ENCODE peak calls at places on chromosomes 1 and 21, in eight cellular contexts. Q, E, H, M, C, T, O and R are unnamed samples.

GRCh38 chr21:17789085-17789484 is 30.1 kb downstream of the C21orf91 start:
- DNase-seq in Q (no peak), E (no peak), H (no peak), M (no peak), C (no peak), T (no peak), O (no peak), R (no peak)

GRCh38 chr1:47330212-47330611 is 3.4 kb upstream of the CMPK1 start:
- DNase-seq in Q (no peak), E (no peak), H (no peak), M (no peak), C (no peak), T (no peak), O (no peak), R (no peak)

GRCh38 chr1:206700445-206701036 is 15.8 kb downstream of the MAPKAPK2 start:
- DNase-seq in Q (no peak), E (no peak), H (no peak), M (no peak), C (no peak), T (no peak), O (no peak), R (no peak)

GRCh38 chr21:34928637-34929036 is 120.5 kb downstream of the RUNX1 start:
- DNase-seq in Q (no peak), E (no peak), H (no peak), M (no peak), C (no peak), T (no peak), O (no peak), R (no peak)

GRCh38 chr1:199612976-199613774 is 414.3 kb upstream of the NR5A2 start:
- DNase-seq in Q (no peak), E (no peak), H (no peak), M (no peak), C (no peak), T (no peak), O (no peak), R (peak)

GRCh38 chr1:183610053-183610452 is 19.8 kb upstream of the NCF2 start:
- DNase-seq in Q (no peak), E (peak), H (no peak), M (no peak), C (no peak), T (no peak), O (no peak), R (peak)

GRCh38 chr1:210373878-210374599 is 45.3 kb downstream of the HHAT start:
- DNase-seq in Q (no peak), E (peak), H (peak), M (no peak), C (peak), T (no peak), O (no peak), R (peak)

GRCh38 chr1:211564084-211564483 is 14.9 kb downstream of the SLC30A1 start:
- DNase-seq in Q (peak), E (no peak), H (no peak), M (no peak), C (no peak), T (no peak), O (no peak), R (no peak)

GRCh38 chr1:64246294-64246917 is 43.0 kb downstream of the UBE2U start:
- DNase-seq in Q (no peak), E (peak), H (no peak), M (no peak), C (no peak), T (no peak), O (no peak), R (no peak)

GRCh38 chr1:43152866-43153265 is 19.2 kb downstream of the EBNA1BP2 start:
- DNase-seq in Q (no peak), E (no peak), H (no peak), M (no peak), C (no peak), T (no peak), O (no peak), R (no peak)

GRCh38 chr1:8879348-8880067 is 1.0 kb upstream of the ENO1 start:
- DNase-seq in Q (no peak), E (no peak), H (no peak), M (no peak), C (no peak), T (no peak), O (no peak), R (no peak)

GRCh38 chr21:17003221-17003620 is 509.6 kb upstream of the CXADR start:
- DNase-seq in Q (no peak), E (no peak), H (no peak), M (no peak), C (no peak), T (no peak), O (no peak), R (no peak)

GRCh38 chr1:60065199-60065598 is 8.4 kb downstream of the C1orf87 start:
- DNase-seq in Q (no peak), E (no peak), H (no peak), M (no peak), C (no peak), T (no peak), O (no peak), R (no peak)

GRCh38 chr1:232127190-232127589 is 500.6 kb downstream of the DISC1 start:
- DNase-seq in Q (no peak), E (no peak), H (no peak), M (no peak), C (no peak), T (no peak), O (no peak), R (no peak)

GRCh38 chr21:32364801-32365200 is 28.0 kb downstream of the URB1 start:
- DNase-seq in Q (no peak), E (no peak), H (no peak), M (no peak), C (no peak), T (no peak), O (no peak), R (no peak)

GRCh38 chr1:225476538-225476988 is 48.7 kb upstream of the LBR start:
- DNase-seq in Q (peak), E (no peak), H (no peak), M (no peak), C (no peak), T (no peak), O (no peak), R (no peak)

GRCh38 chr1:170598618-170599017 is 65.3 kb upstream of the PRRX1 start:
- DNase-seq in Q (no peak), E (no peak), H (no peak), M (no peak), C (no peak), T (no peak), O (no peak), R (no peak)

GRCh38 chr1:93607814-93608187 is 73.8 kb downstream of the BCAR3 start:
- DNase-seq in Q (peak), E (no peak), H (no peak), M (no peak), C (no peak), T (no peak), O (no peak), R (no peak)

GRCh38 chr21:42567181-42567560 is 53.5 kb downstream of the SLC37A1 start:
- DNase-seq in Q (no peak), E (no peak), H (peak), M (peak), C (peak), T (peak), O (no peak), R (no peak)

GRCh38 chr1:37471345-37472231 is 2.8 kb upstream of the ZC3H12A start:
- DNase-seq in Q (peak), E (peak), H (peak), M (peak), C (peak), T (peak), O (peak), R (peak)

GRCh38 chr1:67614511-67614934 is 70.5 kb upstream of the GADD45A start:
- DNase-seq in Q (peak), E (no peak), H (no peak), M (no peak), C (no peak), T (no peak), O (no peak), R (no peak)

GRCh38 chr1:219568728-219569127 is 44.2 kb downstream of the ZC3H11B start:
- DNase-seq in Q (no peak), E (no peak), H (no peak), M (no peak), C (no peak), T (no peak), O (no peak), R (no peak)

GRCh38 chr1:16420719-16421118 is 16.5 kb downstream of the SPATA21 start:
- DNase-seq in Q (no peak), E (no peak), H (no peak), M (no peak), C (no peak), T (peak), O (no peak), R (no peak)

GRCh38 chr1:10361515-10361914 is 37.3 kb upstream of the PGD start:
- DNase-seq in Q (no peak), E (no peak), H (no peak), M (no peak), C (no peak), T (no peak), O (no peak), R (no peak)

GRCh38 chr1:19083081-19083480 is 126.6 kb upstream of the IFFO2 start:
- DNase-seq in Q (peak), E (peak), H (no peak), M (no peak), C (no peak), T (no peak), O (no peak), R (no peak)

GRCh38 chr1:1021010-1021845 is 1.3 kb downstream of the AGRN start:
- DNase-seq in Q (no peak), E (peak), H (no peak), M (peak), C (peak), T (no peak), O (peak), R (peak)

GRCh38 chr1:119007343-119007671 is 19.2 kb upstream of the TBX15 start:
- DNase-seq in Q (peak), E (no peak), H (no peak), M (no peak), C (no peak), T (peak), O (no peak), R (no peak)

GRCh38 chr21:37700641-37701202 is 215.5 kb downstream of the KCNJ6 start:
- DNase-seq in Q (no peak), E (peak), H (no peak), M (no peak), C (no peak), T (no peak), O (no peak), R (peak)

GRCh38 chr21:32143222-32143939 is 135.5 kb downstream of the MIS18A start:
- DNase-seq in Q (no peak), E (no peak), H (no peak), M (peak), C (no peak), T (no peak), O (peak), R (no peak)

GRCh38 chr1:46616277-46617107 is at the start of gene MOB3C:
- DNase-seq in Q (peak), E (peak), H (peak), M (peak), C (peak), T (peak), O (peak), R (peak)

GRCh38 chr1:181620183-181620582 is 136.9 kb downstream of the CACNA1E start:
- DNase-seq in Q (no peak), E (no peak), H (no peak), M (no peak), C (no peak), T (no peak), O (no peak), R (no peak)

GRCh38 chr21:36697473-36698159 is 1.3 kb upstream of the SIM2 start:
- DNase-seq in Q (no peak), E (no peak), H (no peak), M (no peak), C (no peak), T (no peak), O (no peak), R (no peak)

GRCh38 chr1:115976900-115977480 is 677 bp downstream of the SLC22A15 start:
- DNase-seq in Q (no peak), E (no peak), H (no peak), M (no peak), C (no peak), T (peak), O (no peak), R (no peak)

GRCh38 chr1:93467606-93468005 is 19.7 kb downstream of the FNBP1L start:
- DNase-seq in Q (no peak), E (no peak), H (no peak), M (no peak), C (no peak), T (no peak), O (no peak), R (no peak)

GRCh38 chr1:116123837-116124533 is 12.8 kb downstream of the MAB21L3 start:
- DNase-seq in Q (no peak), E (no peak), H (no peak), M (no peak), C (no peak), T (no peak), O (no peak), R (no peak)

GRCh38 chr1:201870397-201870796 is 18.3 kb upstream of the SHISA4 start:
- DNase-seq in Q (no peak), E (no peak), H (no peak), M (no peak), C (no peak), T (no peak), O (no peak), R (no peak)

GRCh38 chr21:46252840-46253239 is 24.3 kb upstream of the LSS start:
- DNase-seq in Q (no peak), E (no peak), H (no peak), M (no peak), C (no peak), T (no peak), O (no peak), R (no peak)

GRCh38 chr21:46255166-46255565 is 26.6 kb upstream of the LSS start:
- DNase-seq in Q (peak), E (no peak), H (no peak), M (no peak), C (no peak), T (no peak), O (no peak), R (no peak)

GRCh38 chr21:46254208-46254975 is 25.8 kb upstream of the LSS start:
- DNase-seq in Q (no peak), E (no peak), H (no peak), M (no peak), C (no peak), T (no peak), O (no peak), R (no peak)

GRCh38 chr21:46255758-46256337 is 27.3 kb upstream of the LSS start:
- DNase-seq in Q (peak), E (no peak), H (no peak), M (no peak), C (no peak), T (no peak), O (no peak), R (no peak)

GRCh38 chr21:46253610-46254124 is 25.1 kb upstream of the LSS start:
- DNase-seq in Q (no peak), E (peak), H (no peak), M (no peak), C (no peak), T (no peak), O (no peak), R (no peak)
- TF ChIP-seq POLR2A in Q (no peak), E (no peak), H (no peak), M (no peak), C (no peak), T (no peak), O (no peak), R (no peak)

DNA sequence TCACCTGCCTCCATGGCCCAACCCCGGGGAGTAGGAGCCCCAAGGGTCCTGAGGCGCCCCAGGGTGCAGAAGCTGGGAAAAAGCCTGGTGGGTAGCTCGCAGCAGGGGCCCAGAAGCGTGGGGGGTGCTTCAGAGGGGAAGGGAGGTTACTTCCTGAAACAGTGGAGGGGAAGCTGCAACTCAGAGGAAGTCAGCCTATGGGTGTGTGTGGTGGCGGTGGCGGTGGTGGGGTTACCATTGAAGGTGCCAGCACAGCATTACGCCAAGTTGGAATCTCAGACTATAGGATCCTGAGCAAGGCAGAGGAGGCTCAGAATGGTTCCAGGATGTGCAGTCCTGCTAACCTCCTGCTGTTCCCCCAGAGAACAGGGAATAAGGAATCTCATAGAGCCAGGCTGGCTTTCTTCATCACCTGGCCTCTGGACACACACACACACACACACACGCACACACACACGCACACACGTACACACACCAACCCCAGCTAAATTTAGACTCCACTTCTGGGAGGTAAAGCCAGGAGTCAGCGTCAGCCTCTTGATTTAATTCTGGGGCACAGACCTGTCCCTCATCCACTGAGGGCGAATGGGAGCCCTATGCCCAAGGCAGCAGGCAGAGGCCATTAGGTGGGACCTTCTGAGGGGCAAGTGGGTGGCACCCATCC is 1.3 kb downstream of the DENND4B start:
- DNase-seq in Q (no peak), E (peak), H (peak), M (no peak), C (no peak), T (peak), O (peak), R (peak)
- TF ChIP-seq POLR2A in Q (no peak), E (no peak), H (no peak), M (no peak), C (no peak), T (no peak), O (no peak), R (no peak)

DNA sequence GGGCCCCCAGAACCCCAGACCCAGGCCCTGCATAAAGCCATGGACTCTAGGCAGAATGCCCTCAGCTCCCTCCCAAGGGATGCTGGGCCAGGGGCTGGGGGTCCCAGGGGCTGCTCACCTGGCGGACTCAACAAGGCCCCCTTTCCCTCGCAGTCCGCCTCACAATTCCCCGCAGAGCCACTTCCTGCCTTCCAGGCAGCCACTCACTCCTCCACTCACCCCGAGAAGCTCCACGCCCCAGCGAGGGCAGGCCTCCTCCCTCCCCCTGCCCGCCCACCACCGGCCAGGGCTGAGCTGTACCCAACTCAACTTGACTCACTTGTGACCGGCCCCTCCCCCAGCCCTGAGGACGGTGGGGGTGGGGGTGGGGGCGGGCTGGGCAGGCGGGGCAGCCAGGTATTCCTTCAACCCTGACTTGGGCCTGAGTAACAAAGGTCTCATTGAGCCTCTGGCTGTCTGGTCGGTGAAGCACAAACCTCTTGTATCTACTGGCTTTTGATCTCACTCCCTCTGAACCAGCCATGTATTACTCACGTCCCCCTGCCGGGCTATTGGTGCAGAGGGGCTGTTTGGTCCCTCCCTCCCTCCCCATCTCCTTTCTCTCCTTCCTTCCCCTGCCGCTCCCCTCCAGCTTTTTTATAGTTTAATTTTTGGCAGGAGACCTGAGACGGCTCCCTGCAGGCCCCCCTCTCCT is 5.9 kb downstream of the BLACAT1 start:
- DNase-seq in Q (no peak), E (no peak), H (no peak), M (peak), C (no peak), T (no peak), O (peak), R (peak)
- TF ChIP-seq POLR2A in Q (no peak), E (no peak), H (no peak), M (no peak), C (no peak), T (no peak), O (no peak), R (peak)

DNA sequence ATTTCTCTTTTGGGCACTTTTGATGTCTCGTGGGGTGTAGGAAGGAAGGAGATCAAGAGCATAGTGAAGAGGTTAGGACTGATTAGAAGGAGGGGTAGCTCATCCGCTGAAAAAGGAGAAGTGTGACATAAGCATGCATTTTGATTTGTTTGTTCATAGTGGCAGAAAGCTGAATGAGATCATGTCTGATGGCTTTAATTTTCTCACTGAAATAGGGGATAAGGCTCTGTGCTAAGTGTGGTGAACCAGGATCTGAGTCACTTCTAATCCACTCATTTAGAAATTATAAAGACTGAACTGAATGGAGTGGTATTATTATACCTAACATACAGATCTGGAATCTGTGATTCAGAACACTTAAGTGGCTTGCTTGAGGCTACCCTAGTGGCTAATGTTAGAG is 344.5 kb downstream of the PDE4B start:
- DNase-seq in Q (no peak), E (no peak), H (no peak), M (no peak), C (no peak), T (no peak), O (no peak), R (no peak)
- TF ChIP-seq POLR2A in Q (no peak), E (no peak), H (no peak), M (no peak), C (no peak), T (no peak), O (no peak), R (no peak)

GRCh38 chr1:154999651-155000474 is 2.7 kb upstream of the ZBTB7B start:
- DNase-seq in Q (peak), E (peak), H (no peak), M (peak), C (no peak), T (peak), O (peak), R (no peak)
- TF ChIP-seq POLR2A in Q (no peak), E (no peak), H (no peak), M (no peak), C (no peak), T (no peak), O (no peak), R (no peak)